ENCODE peak calls at places on chromosomes 12 and 14, in nine cellular contexts. E is lower lobe of right lung, K is ovary, F is cardiac muscle cell, M is HepG2, R is right atrium auricular region, Q is psoas muscle, P is right lobe of liver, H is GM23338. G is an unnamed sample. For H3K4me1, the result is how much of the 10 kb centered on the place peaks cover.

GRCh38 chr14:102901633-102902032 is 20.8 kb upstream of the AMN start:
- DNase-seq in M (no peak), H (no peak), K (no peak), P (no peak), F (no peak), Q (no peak), E (no peak), R (no peak), G (no peak)

GRCh38 chr12:72491399-72491798 is 219.2 kb downstream of the TRHDE start:
- DNase-seq in P (no peak), H (no peak), F (no peak), R (no peak), Q (no peak), M (no peak), E (no peak), K (no peak), G (no peak)

GRCh38 chr14:75522919-75523318 is 650 bp downstream of the BATF start:
- DNase-seq in K (no peak), P (no peak), H (no peak), Q (no peak), M (no peak), F (no peak), R (no peak), E (no peak), G (no peak)

GRCh38 chr14:92144708-92145107 is 22.9 kb downstream of the CPSF2 start:
- DNase-seq in P (no peak), F (no peak), M (no peak), K (no peak), H (no peak), R (no peak), Q (no peak), E (no peak), G (no peak)

GRCh38 chr12:94649349-94650142 is 811 bp downstream of the TMCC3 start:
- DNase-seq in P (peak), K (peak), E (peak), Q (peak), M (no peak), R (no peak), F (peak), H (peak), G (peak)

GRCh38 chr14:70652871-70653270 is 11.2 kb downstream of the TTC9 start:
- DNase-seq in F (no peak), M (no peak), H (no peak), K (no peak), P (no peak), R (no peak), E (no peak), Q (no peak), G (no peak)

GRCh38 chr14:90443161-90444076 is 46.6 kb downstream of the CALM1 start:
- DNase-seq in Q (no peak), P (no peak), E (no peak), M (no peak), H (no peak), K (no peak), F (no peak), R (no peak), G (no peak)

GRCh38 chr12:116591608-116592115 is 32.5 kb downstream of the MAP1LC3B2 start:
- DNase-seq in E (no peak), H (no peak), F (no peak), M (no peak), P (no peak), Q (no peak), K (no peak), R (no peak), G (no peak)

GRCh38 chr12:105665366-105665765 is 334.9 kb downstream of the C12orf75 start:
- DNase-seq in E (no peak), P (no peak), Q (no peak), F (no peak), M (no peak), R (no peak), K (no peak), H (no peak), G (no peak)

GRCh38 chr12:89709994-89710872 is 1.6 kb upstream of the ATP2B1 start:
- DNase-seq in E (peak), F (no peak), M (no peak), H (peak), K (peak), Q (peak), R (peak), P (peak), G (peak)

GRCh38 chr14:104882325-104882973 is 17.4 kb downstream of the CEP170B start:
- DNase-seq in E (peak), F (no peak), M (no peak), K (peak), R (no peak), P (peak), H (peak), Q (peak), G (peak)

GRCh38 chr12:9364224-9365176 is 156.3 kb upstream of the PZP start:
- DNase-seq in E (no peak), P (no peak), Q (no peak), F (no peak), M (peak), H (peak), R (no peak), K (no peak), G (no peak)
- H3K4me3 ChIP-seq in E (no peak), P (no peak), Q (no peak), F (no peak), M (peak), H (peak), R (no peak), K (no peak), G (no peak)

GRCh38 chr12:123433615-123434014 is 2.9 kb downstream of the RILPL2 start:
- DNase-seq in R (no peak), E (no peak), F (no peak), K (no peak), P (no peak), M (no peak), H (no peak), Q (no peak), G (peak)
- H3K4me1 ChIP-seq in R (under half), E (under half), F (under half), K (under half), P (under half), M (under half), H (under half), Q (under half), G (under half)

GRCh38 chr12:70627677-70628076 is 9.6 kb downstream of the PTPRB start:
- DNase-seq in M (no peak), P (no peak), Q (no peak), H (no peak), F (no peak), E (no peak), K (no peak), R (no peak), G (no peak)
- H3K4me3 ChIP-seq in M (no peak), P (no peak), Q (peak), H (no peak), F (no peak), E (peak), K (no peak), R (peak), G (peak)

DNA sequence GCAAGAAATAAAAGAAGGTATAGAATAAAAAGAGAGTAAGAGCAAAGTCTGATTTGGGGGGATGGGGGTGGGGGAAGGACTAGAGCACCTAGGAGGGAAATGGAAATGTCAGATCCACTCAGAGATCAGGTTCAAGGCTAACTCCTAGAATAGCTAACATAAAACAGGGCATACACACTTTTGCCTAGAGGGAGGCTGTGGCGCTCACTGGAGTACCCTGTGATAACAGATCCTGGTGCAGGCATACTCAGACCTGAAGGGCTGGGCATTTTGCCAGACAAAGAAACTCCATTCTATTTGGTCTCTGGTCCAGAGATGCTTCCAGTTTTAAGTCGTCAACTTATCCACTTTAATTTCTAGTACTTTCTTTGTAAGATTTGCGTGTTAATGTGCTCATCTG is 5.8 kb downstream of the CTDSP2 start:
- DNase-seq in R (no peak), F (peak), M (peak), H (no peak), E (no peak), Q (no peak), K (no peak), P (no peak), G (no peak)
- H3K4me1 ChIP-seq in R (under half), F (half or more), M (half or more), H (half or more), E (half or more), Q (half or more), K (under half), P (half or more), G (half or more)

DNA sequence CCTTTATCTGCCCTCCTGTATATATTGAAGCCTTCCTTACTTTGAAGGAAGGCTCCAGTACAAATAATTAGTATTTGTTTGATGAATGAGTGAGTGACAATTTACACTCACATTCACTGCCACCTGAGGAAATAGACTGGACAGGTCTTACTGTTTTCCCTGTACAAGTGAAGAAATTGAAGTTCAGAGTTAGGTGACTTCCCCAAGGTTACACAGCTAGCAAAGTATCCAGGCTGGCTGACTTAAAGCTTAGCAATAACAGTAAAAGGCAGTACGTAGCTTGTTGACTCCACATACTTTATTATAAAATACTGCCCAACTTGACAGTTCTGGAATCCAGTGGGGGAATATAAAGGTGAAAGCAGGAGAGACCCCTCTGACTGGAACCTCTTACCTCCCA is 2.6 kb upstream of the KRT18 start:
- DNase-seq in E (no peak), P (no peak), F (no peak), K (no peak), Q (no peak), R (no peak), H (no peak), M (no peak), G (no peak)
- H3K4me3 ChIP-seq in E (no peak), P (no peak), F (no peak), K (no peak), Q (no peak), R (no peak), H (peak), M (peak), G (no peak)

GRCh38 chr12:92866418-92866817 is 62.7 kb downstream of the EEA1 start:
- DNase-seq in P (no peak), Q (no peak), F (no peak), H (no peak), E (no peak), M (no peak), R (no peak), K (no peak), G (no peak)
- H3K4me1 ChIP-seq in P (under half), Q (under half), F (under half), H (under half), E (under half), M (under half), R (under half), K (under half), G (under half)

G was measured in left lung.